ENCODE peak calls at places on chromosomes 4 and X, in five cellular contexts. I is uterus, U is breast epithelium, K is transverse colon, S is left lung. W is an unnamed sample.
A peak's percentile ranks its signal among the peaks of the same experiment; 100 is the strongest.

GRCh38 chr4:146338512-146338911 is 124.2 kb downstream of the REELD1 start:
- DNase-seq in K (no peak), U (no peak), I (no peak), S (no peak), W (no peak)

GRCh38 chrX:41558531-41558930 is 111.4 kb downstream of the NYX start:
- DNase-seq in I (no peak), K (no peak), U (no peak), S (no peak), W (no peak)

GRCh38 chr4:153418114-153418513 is 48.0 kb upstream of the TMEM131L start:
- DNase-seq in K (no peak), U (no peak), S (no peak), I (no peak), W (no peak)

GRCh38 chrX:71941771-71942170 is 31.1 kb downstream of the NHSL2 start:
- DNase-seq in K (peak; percentile 15), S (no peak), I (peak; percentile 72), U (no peak), W (no peak)

GRCh38 chr4:39941682-39942217 is 36.0 kb downstream of the PDS5A start:
- DNase-seq in K (no peak), S (no peak), U (no peak), I (no peak), W (no peak)

GRCh38 chr4:144583658-144584057 is 62.3 kb upstream of the HHIP start:
- DNase-seq in S (no peak), U (no peak), K (no peak), I (no peak), W (no peak)

GRCh38 chrX:17397074-17397473 is 22.1 kb downstream of the NHS start:
- DNase-seq in I (no peak), K (no peak), S (no peak), U (no peak), W (no peak)

GRCh38 chr4:147714575-147715401 is 17.1 kb upstream of the ARHGAP10 start:
- DNase-seq in S (no peak), K (peak; percentile 23), I (peak; percentile 60), U (peak; percentile 56), W (no peak)

GRCh38 chrX:11899091-11899490 is 141.1 kb downstream of the MSL3 start:
- DNase-seq in U (no peak), I (no peak), K (no peak), S (no peak), W (no peak)

GRCh38 chr4:41258783-41259182 is 2.1 kb downstream of the UCHL1 start:
- DNase-seq in S (no peak), I (no peak), U (no peak), K (no peak), W (no peak)

GRCh38 chr4:79759793-79760192 is 313.2 kb downstream of the ANTXR2 start:
- DNase-seq in K (no peak), S (no peak), U (no peak), I (no peak), W (no peak)

GRCh38 chr4:147284218-147284617 is 196.7 kb upstream of the EDNRA start:
- DNase-seq in S (no peak), U (no peak), I (no peak), K (no peak), W (no peak)

GRCh38 chrX:8084023-8084422 is 87.0 kb downstream of the VCX2 start:
- DNase-seq in K (no peak), S (no peak), U (no peak), I (no peak), W (no peak)

GRCh38 chrX:120213438-120214265 is 37.0 kb upstream of the ZBTB33 start:
- DNase-seq in I (peak; percentile 43), K (peak; percentile 63), U (no peak), S (no peak), W (peak; percentile 21)

GRCh38 chrX:27966955-27967354 is 14.3 kb downstream of the DCAF8L1 start:
- DNase-seq in U (no peak), K (peak; percentile 22), S (no peak), I (no peak), W (no peak)

GRCh38 chrX:154734101-154734781 is 16.6 kb downstream of the GAB3 start:
- DNase-seq in I (peak; percentile 37), U (no peak), S (peak; percentile 65), K (peak; percentile 19), W (no peak)

GRCh38 chrX:134753185-134754008 is 95.1 kb upstream of the PLAC1 start:
- DNase-seq in U (no peak), K (no peak), S (no peak), I (no peak), W (no peak)

GRCh38 chr4:53916431-53916889 is 147.9 kb downstream of the CHIC2 start:
- DNase-seq in K (no peak), S (no peak), I (no peak), U (no peak), W (no peak)

GRCh38 chrX:16914058-16914457 is 32.4 kb upstream of the REPS2 start:
- DNase-seq in K (no peak), I (no peak), S (no peak), U (no peak), W (no peak)

GRCh38 chr4:67198757-67199156 is 346.5 kb downstream of the CENPC start:
- DNase-seq in I (no peak), S (no peak), K (no peak), U (no peak), W (no peak)

GRCh38 chr4:4780634-4781287 is 78.7 kb upstream of the MSX1 start:
- DNase-seq in K (no peak), U (no peak), S (no peak), I (no peak), W (no peak)

GRCh38 chrX:103376979-103377324 is 614 bp downstream of the BEX3 start:
- DNase-seq in U (no peak), K (no peak), I (no peak), S (peak; percentile 54), W (no peak)

GRCh38 chrX:115561605-115562491 is 874 bp downstream of the PLS3 start:
- DNase-seq in S (peak; percentile 78), U (no peak), I (peak; percentile 60), K (peak; percentile 21), W (no peak)

GRCh38 chrX:152635941-152636340 is 1.8 kb upstream of the GABRQ start:
- DNase-seq in K (peak; percentile 10), S (no peak), I (no peak), U (no peak), W (no peak)

GRCh38 chrX:274904-275475 is 6.2 kb upstream of the PLCXD1 start:
- DNase-seq in K (peak; percentile 66), I (no peak), U (no peak), S (peak; percentile 76), W (peak; percentile 37)

GRCh38 chr4:98662619-98663225 is 4.3 kb upstream of the TSPAN5 start:
- DNase-seq in S (no peak), I (no peak), U (no peak), K (no peak), W (no peak)

GRCh38 chr4:27088491-27088890 is 227.8 kb downstream of the STIM2 start:
- DNase-seq in S (no peak), K (no peak), I (no peak), U (no peak), W (no peak)

GRCh38 chrX:108397627-108398392 is 40.4 kb downstream of the COL4A6 start:
- DNase-seq in U (no peak), S (no peak), K (no peak), I (no peak), W (no peak)

DNA sequence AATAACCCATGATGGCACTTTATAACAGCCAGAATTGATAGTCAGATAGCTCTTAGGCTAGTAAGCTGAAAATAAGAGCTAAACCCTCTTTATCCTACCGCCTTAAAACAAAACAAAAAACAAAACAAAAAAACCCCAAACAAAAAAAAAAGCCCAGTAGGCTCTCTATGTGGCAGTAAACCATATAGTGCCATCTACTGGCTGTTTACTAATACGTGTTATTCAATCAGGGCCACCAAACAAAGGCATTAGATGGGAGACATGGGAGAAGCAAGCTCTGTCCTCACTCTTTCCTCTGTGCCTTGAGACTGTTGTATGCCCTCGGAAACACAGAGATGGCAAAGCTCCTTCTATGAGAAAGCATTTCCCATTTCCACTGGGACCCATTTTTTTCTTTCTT is 148.8 kb upstream of the MID1 start:
- DNase-seq in U (no peak), I (no peak), K (no peak), S (no peak), W (no peak)
- TF ChIP-seq CTCF in U (peak; percentile 13), I (no peak), K (peak; percentile 22), S (peak; percentile 36), W (peak; percentile 25)

DNA sequence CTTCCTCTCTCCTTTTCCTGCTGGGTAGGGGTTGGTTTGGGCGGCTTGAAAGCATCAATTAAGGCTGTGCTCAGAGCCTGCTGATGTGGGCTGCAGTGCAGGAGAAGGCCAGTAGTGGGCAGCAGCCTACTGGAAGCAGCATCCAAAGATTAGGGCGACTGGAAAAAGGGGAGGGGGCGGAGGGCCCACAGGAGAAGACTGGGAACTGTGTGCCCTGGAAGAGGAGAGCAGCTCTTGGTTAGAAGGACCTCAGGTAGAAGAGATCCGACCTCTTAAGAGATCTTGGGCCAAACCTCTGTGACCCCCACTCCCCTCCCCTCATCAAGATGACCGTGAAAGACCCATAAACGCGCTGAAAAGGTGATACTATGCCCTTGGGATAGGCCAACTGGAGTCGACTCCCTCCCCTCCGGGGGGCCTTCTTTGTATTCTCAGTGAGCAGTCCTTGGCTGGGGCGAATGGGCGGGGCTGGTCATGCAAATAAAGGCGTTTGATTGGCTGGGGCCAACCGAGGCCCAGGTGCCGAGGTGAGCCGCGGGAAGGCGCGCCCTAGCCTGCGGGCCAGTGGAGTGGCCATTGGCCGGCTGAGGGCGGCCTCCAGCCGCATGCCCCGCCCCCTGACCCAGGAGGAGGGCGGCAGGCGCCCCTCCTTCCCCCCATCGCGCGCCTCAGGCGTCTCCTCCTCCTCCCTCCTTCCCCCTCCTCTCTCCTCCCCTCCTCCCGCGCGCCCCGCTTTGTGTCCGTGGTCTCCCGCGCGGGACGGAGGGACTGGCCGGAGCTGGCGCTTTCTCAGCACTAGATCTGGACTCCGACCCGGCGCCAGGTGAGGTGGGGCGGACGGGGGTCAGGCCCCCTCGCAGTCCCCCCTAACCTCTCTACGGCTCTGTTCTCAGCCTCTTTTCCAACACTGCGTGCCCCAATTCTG is 10.1 kb downstream of the DLG3 start:
- DNase-seq in U (peak; percentile 84), K (peak; percentile 91), S (peak; percentile 87), I (peak; percentile 75), W (peak; percentile 53)
- TF ChIP-seq CTCF in U (peak; percentile 76), K (peak; percentile 74), S (peak; percentile 66), I (peak; percentile 72), W (peak; percentile 88)

GRCh38 chrX:45628041-45628440 is 427.4 kb upstream of the DIPK2B start:
- DNase-seq in S (no peak), K (no peak), I (no peak), U (no peak), W (no peak)

GRCh38 chrX:45633419-45633818 is 432.7 kb upstream of the DIPK2B start:
- DNase-seq in I (no peak), K (no peak), U (no peak), S (no peak), W (no peak)

GRCh38 chrX:45630078-45630477 is 429.4 kb upstream of the DIPK2B start:
- DNase-seq in I (no peak), S (no peak), K (no peak), U (no peak), W (no peak)

GRCh38 chrX:45632506-45632905 is 431.8 kb upstream of the DIPK2B start:
- DNase-seq in S (no peak), K (no peak), I (no peak), U (no peak), W (no peak)
- TF ChIP-seq CTCF in S (no peak), K (no peak), I (no peak), U (no peak), W (no peak)

DNA sequence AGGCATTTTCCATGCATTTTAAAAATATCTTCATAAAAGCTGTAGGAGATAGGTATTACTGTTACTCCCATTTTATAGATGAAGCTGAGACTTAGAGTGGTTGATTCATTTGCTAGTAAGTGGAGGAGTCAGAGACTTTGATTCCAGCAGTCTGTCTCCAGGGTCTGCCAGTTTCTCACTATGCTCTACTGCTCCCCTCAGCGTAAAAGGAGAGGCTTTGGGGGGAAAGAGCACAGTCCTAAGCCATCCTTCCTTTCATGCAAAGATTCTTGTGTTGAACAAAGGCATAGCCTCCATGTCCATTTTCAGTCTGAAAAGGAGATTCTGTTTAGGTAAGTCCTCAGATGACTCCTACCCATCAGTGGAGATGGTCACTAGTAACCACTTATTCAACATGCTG is 117.7 kb upstream of the TMEM150C start:
- DNase-seq in S (no peak), K (no peak), I (no peak), U (no peak), W (no peak)
- TF ChIP-seq CTCF in S (no peak), K (no peak), I (no peak), U (no peak), W (no peak)